ENCODE peak calls at places on chromosome 19, in six cellular contexts. W, C, X, U, K and P are unnamed samples.
A peak's percentile ranks its signal among the peaks of the same experiment; 100 is the strongest.

GRCh38 chr19:38942471-38943181 is 11.9 kb downstream of the MRPS12 start:
- DNase-seq in W (no peak), X (no peak), C (no peak), K (no peak), U (no peak), P (no peak)

GRCh38 chr19:932647-933552 is 7.1 kb downstream of the ARID3A start:
- DNase-seq in U (peak; percentile 75), C (peak; percentile 19), K (no peak), X (no peak), W (peak; percentile 98), P (no peak)

GRCh38 chr19:51012661-51013190 is 6.8 kb downstream of the KLK10 start:
- DNase-seq in K (no peak), W (no peak), U (no peak), C (no peak), X (no peak), P (no peak)

GRCh38 chr19:4709440-4710280 is 14.0 kb downstream of the DPP9 start:
- DNase-seq in C (no peak), U (no peak), K (no peak), W (peak; percentile 32), X (no peak), P (no peak)

GRCh38 chr19:50902640-50903039 is 8.6 kb downstream of the KLK4 start:
- DNase-seq in K (no peak), U (no peak), X (no peak), W (no peak), C (no peak), P (no peak)

GRCh38 chr19:18057557-18057956 is 29.2 kb downstream of the IL12RB1 start:
- DNase-seq in C (no peak), K (no peak), W (no peak), X (no peak), U (no peak), P (no peak)

GRCh38 chr19:55257461-55258411 is 1.1 kb downstream of the PPP6R1 start:
- DNase-seq in W (peak; percentile 44), K (no peak), U (no peak), C (peak; percentile 34), X (no peak), P (no peak)

GRCh38 chr19:2495130-2495641 is 19.3 kb downstream of the GADD45B start:
- DNase-seq in K (no peak), W (peak; percentile 61), U (peak; percentile 93), X (no peak), C (no peak), P (no peak)

GRCh38 chr19:7415857-7416371 is 67.2 kb downstream of the ARHGEF18 start:
- DNase-seq in W (no peak), X (no peak), K (no peak), C (no peak), U (no peak), P (no peak)

GRCh38 chr19:5826531-5827341 is 12.8 kb downstream of the FUT6 start:
- DNase-seq in W (peak; percentile 46), C (no peak), K (no peak), U (peak; percentile 88), X (no peak), P (no peak)

GRCh38 chr19:35905178-35905727 is 2.8 kb downstream of the TYROBP start:
- DNase-seq in W (peak; percentile 21), K (no peak), U (no peak), X (no peak), C (no peak), P (no peak)

GRCh38 chr19:3694361-3695123 is 5.7 kb downstream of the PIP5K1C start:
- DNase-seq in C (no peak), W (no peak), U (no peak), K (no peak), X (no peak), P (no peak)

GRCh38 chr19:17909017-17909732 is 23.6 kb upstream of the CCDC124 start:
- DNase-seq in X (no peak), C (no peak), W (no peak), U (no peak), K (no peak), P (no peak)